ENCODE peak calls at places on chromosome 11, in ten cellular contexts. One of them, this sample, is unnamed.

GRCh38 chr11:128709402-128709801 is 15.5 kb downstream of the FLI1 start:
- DNase-seq in stimulated activated CD4-positive, alpha-beta T cell treated with anti-CD3 and anti-CD28 coated beads, Interleukin-4, amount 100 ng/mL, for 48 hours: no peak
- DNase-seq in islet precursor cell: peak
- DNase-seq in K562: no peak
- DNase-seq in NCI-H510A: no peak
- DNase-seq in right lobe of liver: peak
- DNase-seq in GM23338: no peak
- DNase-seq in PC-3: peak
- DNase-seq in ecto neural progenitor cell: no peak
- DNase-seq in fibroblast of the aortic adventitia: peak
- DNase-seq in this sample: peak

GRCh38 chr11:9025101-9025850 is 21.5 kb upstream of the NRIP3 start:
- DNase-seq in stimulated activated CD4-positive, alpha-beta T cell treated with anti-CD3 and anti-CD28 coated beads, Interleukin-4, amount 100 ng/mL, for 48 hours: no peak
- DNase-seq in islet precursor cell: peak
- DNase-seq in K562: no peak
- DNase-seq in NCI-H510A: no peak
- DNase-seq in right lobe of liver: peak
- DNase-seq in GM23338: no peak
- DNase-seq in PC-3: no peak
- DNase-seq in ecto neural progenitor cell: no peak
- DNase-seq in fibroblast of the aortic adventitia: no peak
- DNase-seq in this sample: no peak

GRCh38 chr11:21475276-21475675 is 717.6 kb upstream of the ANO5 start:
- DNase-seq in stimulated activated CD4-positive, alpha-beta T cell treated with anti-CD3 and anti-CD28 coated beads, Interleukin-4, amount 100 ng/mL, for 48 hours: no peak
- DNase-seq in islet precursor cell: no peak
- DNase-seq in K562: no peak
- DNase-seq in NCI-H510A: no peak
- DNase-seq in right lobe of liver: no peak
- DNase-seq in GM23338: peak
- DNase-seq in PC-3: no peak
- DNase-seq in ecto neural progenitor cell: no peak
- DNase-seq in fibroblast of the aortic adventitia: no peak
- DNase-seq in this sample: no peak

GRCh38 chr11:78646564-78647185 is 72.0 kb upstream of the NARS2 start:
- DNase-seq in stimulated activated CD4-positive, alpha-beta T cell treated with anti-CD3 and anti-CD28 coated beads, Interleukin-4, amount 100 ng/mL, for 48 hours: peak
- DNase-seq in islet precursor cell: peak
- DNase-seq in K562: peak
- DNase-seq in NCI-H510A: peak
- DNase-seq in right lobe of liver: peak
- DNase-seq in GM23338: peak
- DNase-seq in PC-3: peak
- DNase-seq in ecto neural progenitor cell: no peak
- DNase-seq in fibroblast of the aortic adventitia: peak
- DNase-seq in this sample: peak

GRCh38 chr11:12086271-12087074 is 23.9 kb upstream of the MICAL2 start:
- DNase-seq in stimulated activated CD4-positive, alpha-beta T cell treated with anti-CD3 and anti-CD28 coated beads, Interleukin-4, amount 100 ng/mL, for 48 hours: no peak
- DNase-seq in islet precursor cell: peak
- DNase-seq in K562: no peak
- DNase-seq in NCI-H510A: no peak
- DNase-seq in right lobe of liver: no peak
- DNase-seq in GM23338: no peak
- DNase-seq in PC-3: peak
- DNase-seq in ecto neural progenitor cell: no peak
- DNase-seq in fibroblast of the aortic adventitia: peak
- DNase-seq in this sample: no peak

GRCh38 chr11:18022419-18022818 is 9.6 kb upstream of the SERGEF start:
- DNase-seq in stimulated activated CD4-positive, alpha-beta T cell treated with anti-CD3 and anti-CD28 coated beads, Interleukin-4, amount 100 ng/mL, for 48 hours: no peak
- DNase-seq in islet precursor cell: no peak
- DNase-seq in K562: no peak
- DNase-seq in NCI-H510A: no peak
- DNase-seq in right lobe of liver: no peak
- DNase-seq in GM23338: no peak
- DNase-seq in PC-3: no peak
- DNase-seq in ecto neural progenitor cell: no peak
- DNase-seq in fibroblast of the aortic adventitia: no peak
- DNase-seq in this sample: no peak

GRCh38 chr11:124879229-124879998 is 14.2 kb downstream of the ROBO3 start:
- DNase-seq in stimulated activated CD4-positive, alpha-beta T cell treated with anti-CD3 and anti-CD28 coated beads, Interleukin-4, amount 100 ng/mL, for 48 hours: no peak
- DNase-seq in islet precursor cell: peak
- DNase-seq in K562: no peak
- DNase-seq in NCI-H510A: no peak
- DNase-seq in right lobe of liver: peak
- DNase-seq in GM23338: no peak
- DNase-seq in PC-3: no peak
- DNase-seq in ecto neural progenitor cell: no peak
- DNase-seq in fibroblast of the aortic adventitia: no peak
- DNase-seq in this sample: no peak

GRCh38 chr11:428295-428694 is 13.5 kb upstream of the SIGIRR start:
- DNase-seq in stimulated activated CD4-positive, alpha-beta T cell treated with anti-CD3 and anti-CD28 coated beads, Interleukin-4, amount 100 ng/mL, for 48 hours: no peak
- DNase-seq in islet precursor cell: no peak
- DNase-seq in K562: no peak
- DNase-seq in NCI-H510A: no peak
- DNase-seq in right lobe of liver: no peak
- DNase-seq in GM23338: no peak
- DNase-seq in PC-3: no peak
- DNase-seq in ecto neural progenitor cell: no peak
- DNase-seq in fibroblast of the aortic adventitia: no peak
- DNase-seq in this sample: no peak

GRCh38 chr11:1867381-1867780 is 14.5 kb downstream of the LSP1 start:
- DNase-seq in stimulated activated CD4-positive, alpha-beta T cell treated with anti-CD3 and anti-CD28 coated beads, Interleukin-4, amount 100 ng/mL, for 48 hours: no peak
- DNase-seq in islet precursor cell: no peak
- DNase-seq in K562: no peak
- DNase-seq in NCI-H510A: no peak
- DNase-seq in right lobe of liver: no peak
- DNase-seq in GM23338: no peak
- DNase-seq in PC-3: no peak
- DNase-seq in ecto neural progenitor cell: no peak
- DNase-seq in fibroblast of the aortic adventitia: no peak
- DNase-seq in this sample: no peak

This sample was measured in ELF-1.